ENCODE peak calls at places on chromosomes 2 and 18, in nine cellular contexts. T, E, U, Q, G, Z, Y, A and K are unnamed samples.

GRCh38 chr18:21636769-21637168 is 24.7 kb downstream of the SNRPD1 start:
- DNase-seq in T (no peak), E (no peak), U (peak), Q (no peak), G (no peak), Z (no peak), Y (no peak), A (no peak), K (no peak)

GRCh38 chr2:190578158-190579057 is 43.9 kb upstream of the NEMP2 start:
- DNase-seq in T (peak), E (peak), U (peak), Q (peak), G (peak), Z (no peak), Y (peak), A (no peak), K (no peak)

GRCh38 chr2:31764169-31764568 is 183.4 kb upstream of the SRD5A2 start:
- DNase-seq in T (peak), E (no peak), U (peak), Q (no peak), G (peak), Z (no peak), Y (no peak), A (no peak), K (no peak)

GRCh38 chr2:157336137-157336721 is 10.6 kb upstream of the ERMN start:
- DNase-seq in T (peak), E (peak), U (peak), Q (peak), G (peak), Z (peak), Y (peak), A (no peak), K (peak)

GRCh38 chr2:183035298-183035953 is 2.8 kb downstream of the NCKAP1 start:
- DNase-seq in T (peak), E (no peak), U (peak), Q (no peak), G (peak), Z (no peak), Y (no peak), A (no peak), K (no peak)

GRCh38 chr18:62001396-62001795 is 108.6 kb upstream of the RNF152 start:
- DNase-seq in T (no peak), E (no peak), U (no peak), Q (no peak), G (no peak), Z (peak), Y (no peak), A (no peak), K (no peak)

GRCh38 chr2:28615691-28616090 is 119.8 kb downstream of the PLB1 start:
- DNase-seq in T (peak), E (no peak), U (no peak), Q (no peak), G (no peak), Z (no peak), Y (no peak), A (no peak), K (no peak)

GRCh38 chr2:202778217-202778616 is 93.3 kb downstream of the ICA1L start:
- DNase-seq in T (no peak), E (no peak), U (no peak), Q (no peak), G (no peak), Z (no peak), Y (no peak), A (no peak), K (no peak)

GRCh38 chr2:172412996-172413492 is 14.3 kb upstream of the ITGA6 start:
- DNase-seq in T (no peak), E (no peak), U (no peak), Q (no peak), G (no peak), Z (no peak), Y (no peak), A (no peak), K (no peak)

GRCh38 chr2:221943078-221943810 is 355.6 kb downstream of the PAX3 start:
- DNase-seq in T (peak), E (no peak), U (peak), Q (no peak), G (peak), Z (no peak), Y (no peak), A (no peak), K (no peak)

GRCh38 chr2:127596311-127597045 is 49.5 kb upstream of the GPR17 start:
- DNase-seq in T (no peak), E (no peak), U (no peak), Q (no peak), G (no peak), Z (no peak), Y (no peak), A (no peak), K (no peak)

GRCh38 chr2:42979870-42980763 is 187.7 kb upstream of the HAAO start:
- DNase-seq in T (no peak), E (no peak), U (no peak), Q (no peak), G (no peak), Z (no peak), Y (no peak), A (no peak), K (no peak)

GRCh38 chr2:43845181-43845580 is 6.4 kb downstream of the ABCG8 start:
- DNase-seq in T (no peak), E (no peak), U (no peak), Q (no peak), G (no peak), Z (no peak), Y (no peak), A (no peak), K (no peak)

GRCh38 chr18:50796495-50796894 is 23.3 kb downstream of the MRO start:
- DNase-seq in T (no peak), E (no peak), U (no peak), Q (no peak), G (no peak), Z (no peak), Y (no peak), A (no peak), K (no peak)

GRCh38 chr2:153163055-153163454 is 315.5 kb downstream of the RPRM start:
- DNase-seq in T (peak), E (peak), U (peak), Q (no peak), G (peak), Z (peak), Y (peak), A (no peak), K (peak)

GRCh38 chr2:136065384-136065783 is 52.6 kb downstream of the CXCR4 start:
- DNase-seq in T (no peak), E (no peak), U (no peak), Q (no peak), G (no peak), Z (no peak), Y (no peak), A (no peak), K (no peak)

GRCh38 chr2:163348843-163349395 is 386.9 kb downstream of the FIGN start:
- DNase-seq in T (no peak), E (no peak), U (peak), Q (peak), G (peak), Z (peak), Y (peak), A (no peak), K (no peak)

GRCh38 chr2:165239230-165239629 is at the start of gene SCN2A:
- DNase-seq in T (peak), E (no peak), U (peak), Q (no peak), G (peak), Z (peak), Y (peak), A (no peak), K (peak)

GRCh38 chr2:65901809-65902208 is 469.4 kb upstream of the SPRED2 start:
- DNase-seq in T (no peak), E (no peak), U (no peak), Q (no peak), G (no peak), Z (no peak), Y (no peak), A (no peak), K (no peak)

GRCh38 chr2:108588070-108588668 is 53.9 kb downstream of the LIMS1 start:
- DNase-seq in T (peak), E (no peak), U (no peak), Q (no peak), G (peak), Z (no peak), Y (no peak), A (no peak), K (no peak)

GRCh38 chr2:29916571-29916970 is 4.8 kb downstream of the ALK start:
- DNase-seq in T (no peak), E (no peak), U (no peak), Q (no peak), G (no peak), Z (no peak), Y (no peak), A (no peak), K (no peak)

GRCh38 chr2:24830351-24830750 is 37.1 kb downstream of the CENPO start:
- DNase-seq in T (peak), E (no peak), U (no peak), Q (no peak), G (peak), Z (peak), Y (no peak), A (no peak), K (peak)

GRCh38 chr2:96340493-96341414 is 5.2 kb downstream of the NCAPH start:
- DNase-seq in T (no peak), E (no peak), U (no peak), Q (no peak), G (peak), Z (no peak), Y (no peak), A (no peak), K (no peak)

GRCh38 chr2:34815052-34815741 is 1216.1 kb upstream of the FAM98A start:
- DNase-seq in T (no peak), E (no peak), U (no peak), Q (no peak), G (no peak), Z (no peak), Y (no peak), A (no peak), K (no peak)

GRCh38 chr2:43226955-43227829 is 786 bp upstream of the ZFP36L2 start:
- DNase-seq in T (peak), E (peak), U (peak), Q (peak), G (peak), Z (peak), Y (peak), A (peak), K (peak)

GRCh38 chr2:67797801-67798535 is 264.8 kb downstream of the C1D start:
- DNase-seq in T (peak), E (no peak), U (peak), Q (no peak), G (peak), Z (no peak), Y (no peak), A (no peak), K (no peak)

GRCh38 chr2:151841025-151841424 is 12.8 kb upstream of the ARL5A start:
- DNase-seq in T (no peak), E (no peak), U (no peak), Q (no peak), G (no peak), Z (no peak), Y (no peak), A (no peak), K (no peak)

GRCh38 chr2:76599732-76600368 is 889.1 kb upstream of the GCFC2 start:
- DNase-seq in T (peak), E (peak), U (peak), Q (peak), G (peak), Z (peak), Y (peak), A (no peak), K (peak)

GRCh38 chr18:54388203-54389142 is 30.8 kb downstream of the C18orf54 start:
- DNase-seq in T (peak), E (peak), U (peak), Q (no peak), G (peak), Z (peak), Y (peak), A (no peak), K (peak)

GRCh38 chr2:112577756-112578155 is 6.7 kb upstream of the CHCHD5 start:
- DNase-seq in T (no peak), E (no peak), U (no peak), Q (no peak), G (peak), Z (peak), Y (peak), A (no peak), K (no peak)

GRCh38 chr2:212549463-212549862 is 10.9 kb upstream of the ERBB4 start:
- DNase-seq in T (no peak), E (no peak), U (no peak), Q (no peak), G (no peak), Z (no peak), Y (no peak), A (no peak), K (no peak)

GRCh38 chr2:9178905-9179571 is 27.6 kb upstream of the ASAP2 start:
- DNase-seq in T (peak), E (no peak), U (peak), Q (peak), G (peak), Z (no peak), Y (no peak), A (peak), K (no peak)

GRCh38 chr18:48132993-48133674 is 202.7 kb upstream of the SMAD2 start:
- DNase-seq in T (peak), E (no peak), U (peak), Q (no peak), G (no peak), Z (no peak), Y (no peak), A (no peak), K (no peak)

GRCh38 chr2:191618789-191619185 is 59.1 kb upstream of the NABP1 start:
- DNase-seq in T (no peak), E (no peak), U (no peak), Q (no peak), G (no peak), Z (no peak), Y (no peak), A (no peak), K (no peak)

GRCh38 chr2:143730155-143730949 is 601.1 kb downstream of the ARHGAP15 start:
- DNase-seq in T (peak), E (peak), U (peak), Q (no peak), G (no peak), Z (no peak), Y (no peak), A (no peak), K (peak)

GRCh38 chr2:127348421-127349000 is 39.3 kb downstream of the MAP3K2 start:
- DNase-seq in T (peak), E (no peak), U (peak), Q (no peak), G (peak), Z (no peak), Y (no peak), A (no peak), K (no peak)

GRCh38 chr2:239905306-239905705 is 119.8 kb downstream of the NDUFA10 start:
- DNase-seq in T (no peak), E (no peak), U (no peak), Q (no peak), G (no peak), Z (no peak), Y (no peak), A (no peak), K (no peak)

GRCh38 chr2:199594443-199594842 is 136.7 kb upstream of the SATB2 start:
- DNase-seq in T (no peak), E (no peak), U (no peak), Q (no peak), G (no peak), Z (no peak), Y (no peak), A (no peak), K (no peak)

GRCh38 chr2:199602271-199602895 is 144.6 kb upstream of the SATB2 start:
- DNase-seq in T (peak), E (peak), U (peak), Q (no peak), G (no peak), Z (peak), Y (no peak), A (no peak), K (peak)

GRCh38 chr2:199596549-199596948 is 138.8 kb upstream of the SATB2 start:
- DNase-seq in T (peak), E (no peak), U (peak), Q (no peak), G (peak), Z (peak), Y (no peak), A (no peak), K (no peak)
- TF ChIP-seq CTCF in T (peak), E (peak), U (peak), Q (no peak), G (peak), Z (peak), Y (peak), A (no peak), K (peak)

DNA sequence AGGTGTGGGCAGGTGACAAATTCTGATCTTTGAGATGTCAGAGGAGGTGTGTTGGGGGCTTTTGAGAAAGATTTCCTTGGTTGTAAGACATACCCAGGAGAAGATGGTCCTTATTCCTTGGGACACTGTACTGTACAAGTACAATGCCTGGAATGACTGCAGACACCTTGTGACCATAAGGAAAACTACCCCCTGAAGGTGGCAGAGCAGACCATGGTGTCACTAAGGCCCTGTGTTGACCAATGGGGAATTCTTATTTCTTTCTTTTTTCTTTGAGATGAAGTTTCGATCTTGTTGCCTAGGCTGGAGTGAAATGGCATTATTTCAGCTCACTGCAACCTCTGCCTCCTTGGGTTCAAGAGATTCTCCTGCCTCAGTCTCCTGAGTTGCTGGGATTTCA is 4.4 kb upstream of the ANKRD29 start:
- DNase-seq in T (no peak), E (no peak), U (no peak), Q (no peak), G (no peak), Z (no peak), Y (no peak), A (no peak), K (no peak)
- TF ChIP-seq CTCF in T (no peak), E (no peak), U (no peak), Q (no peak), G (no peak), Z (no peak), Y (no peak), A (no peak), K (no peak)

GRCh38 chr18:49444599-49444998 is 15.8 kb downstream of the DYM start:
- DNase-seq in T (no peak), E (no peak), U (no peak), Q (no peak), G (no peak), Z (no peak), Y (no peak), A (no peak), K (no peak)

GRCh38 chr18:49446481-49446880 is 14.0 kb downstream of the DYM start:
- DNase-seq in T (no peak), E (no peak), U (no peak), Q (no peak), G (no peak), Z (no peak), Y (no peak), A (no peak), K (no peak)

GRCh38 chr18:49443837-49444236 is 16.6 kb downstream of the DYM start:
- DNase-seq in T (no peak), E (no peak), U (no peak), Q (no peak), G (no peak), Z (no peak), Y (no peak), A (no peak), K (no peak)

DNA sequence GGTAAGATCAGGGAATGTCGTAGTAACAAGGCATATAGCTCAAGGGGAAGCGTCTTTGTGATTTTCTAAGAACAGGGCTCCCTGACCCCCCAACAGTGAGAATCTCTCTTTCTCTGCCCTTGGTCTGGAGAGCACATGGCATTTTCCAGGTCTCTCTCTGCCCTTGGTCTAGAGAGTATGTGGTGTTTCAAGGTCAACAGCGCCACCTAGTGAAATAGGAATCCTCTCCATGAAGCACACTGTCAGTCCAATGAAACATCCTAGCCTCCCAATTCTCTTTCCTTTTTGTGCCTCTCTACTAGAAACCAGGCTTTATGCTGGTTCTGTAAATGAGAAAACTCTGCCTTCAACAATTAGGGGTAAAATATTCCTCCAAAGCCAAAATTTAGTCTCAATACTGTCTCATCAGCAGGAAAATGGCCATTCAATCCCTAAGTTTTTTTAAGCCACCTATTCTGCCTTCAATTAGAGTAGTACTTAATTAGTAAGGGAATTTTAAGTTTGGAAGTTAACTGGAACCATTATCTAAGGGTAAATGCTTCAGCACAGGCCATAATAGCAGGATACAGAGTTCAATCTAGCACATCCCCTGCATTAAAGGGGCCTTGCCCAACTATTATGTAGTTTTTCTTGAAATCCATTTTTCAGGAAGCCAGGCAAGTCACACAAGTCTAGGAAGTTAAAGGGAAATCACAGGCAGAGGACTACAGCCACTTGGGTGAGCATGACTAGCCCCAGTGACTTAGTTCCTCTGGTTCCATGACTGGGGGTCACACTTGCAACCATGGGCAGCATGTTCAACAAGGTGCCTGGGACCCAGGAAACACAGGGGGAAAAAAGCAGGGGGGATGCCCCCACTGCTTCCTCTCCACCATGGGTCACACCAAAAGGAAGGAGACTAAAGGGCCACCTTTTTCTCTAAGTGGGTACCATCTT is 12.4 kb downstream of the DYM start:
- DNase-seq in T (peak), E (peak), U (peak), Q (peak), G (peak), Z (peak), Y (peak), A (no peak), K (peak)
- TF ChIP-seq CTCF in T (peak), E (peak), U (peak), Q (peak), G (peak), Z (peak), Y (peak), A (peak), K (no peak)

DNA sequence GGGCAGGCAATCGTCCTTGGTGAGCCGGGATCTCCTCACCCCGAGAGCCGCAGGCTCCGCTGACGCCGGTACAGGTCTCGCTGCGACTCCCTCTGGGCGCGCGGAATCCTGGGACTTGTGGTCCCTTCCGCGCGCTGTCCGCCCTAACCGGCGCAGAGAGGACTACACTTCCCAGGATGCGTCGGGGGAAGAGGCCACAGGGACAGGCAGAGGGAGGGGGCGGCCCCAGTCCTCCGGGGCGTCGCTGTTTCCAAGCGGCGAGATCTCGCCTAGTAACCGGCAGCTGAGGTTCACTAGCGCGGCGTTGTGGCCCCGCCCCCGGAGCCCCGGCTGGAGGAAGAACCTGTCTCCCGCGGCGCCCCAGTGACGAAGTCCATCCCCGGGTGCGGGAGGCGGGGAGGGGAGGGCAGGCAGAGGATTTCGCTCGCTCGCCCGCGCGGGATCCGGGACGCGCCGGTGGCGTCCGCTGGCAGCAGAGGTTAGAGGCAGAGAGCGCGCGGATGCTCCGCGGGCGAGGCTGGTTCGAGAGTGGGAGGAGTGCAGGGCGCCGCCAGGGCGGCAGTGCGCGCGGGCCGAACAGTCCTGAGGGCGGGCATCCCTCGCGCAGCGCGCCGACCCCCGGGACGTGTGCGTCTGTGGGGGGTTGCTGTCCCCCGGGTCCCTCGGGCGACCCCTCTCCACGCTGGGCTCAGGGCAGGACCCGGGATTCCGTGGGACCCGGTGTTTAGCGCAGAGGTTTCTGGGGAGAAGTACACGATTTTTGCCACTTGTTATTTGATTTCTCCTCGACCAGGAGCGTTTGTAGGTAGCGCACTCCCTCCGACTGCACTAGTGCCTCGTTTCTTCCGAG is at the start of gene EML6:
- DNase-seq in T (peak), E (peak), U (peak), Q (peak), G (peak), Z (peak), Y (peak), A (peak), K (peak)
- TF ChIP-seq CTCF in T (peak), E (peak), U (peak), Q (no peak), G (peak), Z (peak), Y (peak), A (no peak), K (no peak)